ENCODE peak calls at places on chromosomes 4 and X, in ten cellular contexts. A, D, U, O, X, N, M, Z, R and S are unnamed samples.

GRCh38 chrX:27882695-27883094 is 74.9 kb downstream of the MAGEB10 start:
- DNase-seq in M (no peak), U (no peak), R (no peak), X (no peak), D (no peak), O (no peak), N (no peak), Z (no peak), A (no peak), S (no peak)

GRCh38 chr4:8647626-8648025 is 55.1 kb downstream of the CPZ start:
- DNase-seq in A (no peak), D (no peak), X (no peak), R (no peak), M (no peak), Z (no peak), O (no peak), N (no peak), U (no peak), S (peak; percentile 46)

GRCh38 chr4:157655101-157655818 is 434.7 kb downstream of the GRIA2 start:
- DNase-seq in X (no peak), M (no peak), R (no peak), D (no peak), U (no peak), A (no peak), O (no peak), Z (no peak), N (no peak), S (no peak)

GRCh38 chrX:47311857-47312774 is 58.3 kb upstream of the ZNF157 start:
- DNase-seq in A (peak; percentile 35), U (peak; percentile 26), N (no peak), R (peak; percentile 24), M (no peak), X (peak; percentile 46), O (peak; percentile 76), Z (peak; percentile 26), D (peak; percentile 20), S (no peak)

GRCh38 chrX:46543441-46543840 is 1.8 kb downstream of the ZNF674 start:
- DNase-seq in X (no peak), D (no peak), N (no peak), A (no peak), O (no peak), Z (no peak), U (no peak), M (no peak), R (no peak), S (no peak)

GRCh38 chr4:153480704-153481103 is 14.5 kb downstream of the TMEM131L start:
- DNase-seq in Z (no peak), A (no peak), N (no peak), D (no peak), M (no peak), X (no peak), R (no peak), O (no peak), U (no peak), S (no peak)

GRCh38 chrX:85994787-85995186 is 52.6 kb downstream of the CHM start:
- DNase-seq in Z (no peak), O (no peak), N (no peak), A (no peak), M (no peak), U (no peak), D (no peak), X (no peak), R (no peak), S (no peak)

GRCh38 chr4:155541716-155542115 is 124.9 kb upstream of the GUCY1A1 start:
- DNase-seq in D (no peak), O (no peak), N (no peak), M (no peak), R (no peak), X (no peak), U (no peak), A (no peak), Z (no peak), S (no peak)

GRCh38 chr4:141155586-141155985 is 22.3 kb upstream of the RNF150 start:
- DNase-seq in M (no peak), O (no peak), X (no peak), U (no peak), N (no peak), Z (peak; percentile 23), A (no peak), D (no peak), R (no peak), S (no peak)

GRCh38 chr4:73853246-73853704 is at the start of gene PF4V1:
- DNase-seq in A (no peak), U (no peak), R (peak; percentile 23), Z (no peak), O (no peak), M (no peak), N (no peak), X (peak; percentile 8), D (no peak), S (peak; percentile 85)

GRCh38 chr4:188387134-188387791 is 248.0 kb downstream of the TRIML1 start:
- DNase-seq in A (peak; percentile 41), M (no peak), U (no peak), O (no peak), Z (peak; percentile 55), D (no peak), N (no peak), R (no peak), X (no peak), S (no peak)